ENCODE peak calls at places on chromosomes 16 and 17, in nine cellular contexts. U, L, N, H, R, Y, J, K and I are unnamed samples.

GRCh38 chr17:57271821-57272220 is 15.5 kb downstream of the MSI2 start:
- DNase-seq in U (no peak), L (no peak), N (no peak), H (no peak), R (no peak), Y (no peak), J (peak), K (no peak), I (peak)

GRCh38 chr17:72587156-72587555 is 466.3 kb downstream of the SOX9 start:
- DNase-seq in U (no peak), L (no peak), N (no peak), H (no peak), R (no peak), Y (no peak), J (no peak), K (no peak), I (no peak)

GRCh38 chr17:58273453-58274104 is 7.2 kb downstream of the MPO start:
- DNase-seq in U (no peak), L (no peak), N (no peak), H (no peak), R (no peak), Y (no peak), J (peak), K (no peak), I (no peak)

GRCh38 chr16:75647138-75647491 is 350 bp downstream of the KARS1 start:
- DNase-seq in U (no peak), L (no peak), N (no peak), H (no peak), R (no peak), Y (no peak), J (peak), K (no peak), I (no peak)

GRCh38 chr16:5003828-5004227 is 29.9 kb downstream of the NAGPA start:
- DNase-seq in U (no peak), L (no peak), N (no peak), H (no peak), R (no peak), Y (no peak), J (no peak), K (no peak), I (no peak)

GRCh38 chr17:64240741-64241347 is 22.2 kb downstream of the TEX2 start:
- DNase-seq in U (peak), L (no peak), N (peak), H (no peak), R (no peak), Y (no peak), J (no peak), K (no peak), I (no peak)

GRCh38 chr16:81601008-81601428 is 156.4 kb downstream of the CMIP start:
- DNase-seq in U (peak), L (no peak), N (no peak), H (no peak), R (no peak), Y (no peak), J (no peak), K (no peak), I (no peak)

GRCh38 chr17:70256751-70257150 is 87.4 kb downstream of the KCNJ2 start:
- DNase-seq in U (no peak), L (no peak), N (no peak), H (no peak), R (no peak), Y (no peak), J (no peak), K (no peak), I (no peak)

GRCh38 chr17:3038941-3039340 is 24.5 kb downstream of the OR1D5 start:
- DNase-seq in U (no peak), L (no peak), N (no peak), H (no peak), R (no peak), Y (no peak), J (no peak), K (no peak), I (peak)

GRCh38 chr17:80990921-80991644 is 558 bp upstream of the CHMP6 start:
- DNase-seq in U (no peak), L (no peak), N (no peak), H (no peak), R (no peak), Y (no peak), J (peak), K (no peak), I (no peak)

GRCh38 chr17:48543854-48544355 is 1.0 kb downstream of the HOXB2 start:
- DNase-seq in U (no peak), L (no peak), N (no peak), H (no peak), R (no peak), Y (no peak), J (no peak), K (peak), I (no peak)

GRCh38 chr16:82157836-82158235 is 12.2 kb downstream of the MPHOSPH6 start:
- DNase-seq in U (no peak), L (no peak), N (no peak), H (no peak), R (no peak), Y (no peak), J (no peak), K (no peak), I (no peak)